ENCODE peak calls at places on chromosomes 7 and 10, in seven cellular contexts. X is mesendoderm, D is neuronal stem cell, H is H9, R is IMR-90, F is H1, C is mesenchymal stem cell. B is an unnamed sample.

GRCh38 chr10:116329153-116329552 is 4.9 kb downstream of the CCDC172 start:
- DNase-seq in F (no peak), R (no peak), C (no peak), X (no peak), H (no peak), D (no peak), B (no peak)

GRCh38 chr7:31448649-31449048 is 65.2 kb upstream of the ITPRID1 start:
- DNase-seq in C (no peak), F (no peak), D (no peak), H (no peak), R (no peak), X (no peak), B (no peak)

GRCh38 chr10:52951819-52952218 is 179.2 kb upstream of the MBL2 start:
- DNase-seq in C (peak; percentile 60), F (peak; percentile 74), H (peak; percentile 82), R (peak; percentile 57), X (peak; percentile 92), D (peak; percentile 24), B (peak; percentile 62)

GRCh38 chr7:76430211-76430610 is 5.5 kb downstream of the ZP3 start:
- DNase-seq in D (no peak), X (no peak), R (no peak), H (no peak), F (no peak), C (no peak), B (no peak)

GRCh38 chr10:78365711-78366110 is 332.0 kb downstream of the RPS24 start:
- DNase-seq in H (no peak), X (peak; percentile 75), C (peak; percentile 65), F (no peak), D (no peak), R (peak; percentile 16), B (no peak)

GRCh38 chr10:46224414-46224682 is 62.4 kb upstream of the ANTXRL start:
- DNase-seq in F (no peak), C (no peak), X (no peak), H (no peak), R (no peak), D (no peak), B (no peak)

GRCh38 chr7:57343901-57344622 is 105.9 kb upstream of the ZNF716 start:
- DNase-seq in X (no peak), D (no peak), R (no peak), F (no peak), C (no peak), H (no peak), B (no peak)

GRCh38 chr10:90849956-90850749 is 7.7 kb downstream of the HTR7 start:
- DNase-seq in H (no peak), R (peak; percentile 18), D (no peak), C (no peak), F (no peak), X (no peak), B (no peak)

GRCh38 chr10:91340613-91341362 is 69.4 kb upstream of the HECTD2 start:
- DNase-seq in D (no peak), H (no peak), R (peak; percentile 94), F (no peak), C (peak; percentile 90), X (no peak), B (no peak)

GRCh38 chr10:59098387-59098786 is 78.1 kb upstream of the PHYHIPL start:
- DNase-seq in C (peak; percentile 70), H (no peak), X (no peak), R (peak; percentile 65), D (no peak), F (no peak), B (peak; percentile 3)

GRCh38 chr10:75648854-75649253 is 217.4 kb downstream of the LRMDA start:
- DNase-seq in D (no peak), C (no peak), X (no peak), F (no peak), H (no peak), R (no peak), B (no peak)

GRCh38 chr7:12769464-12769863 is 82.0 kb downstream of the ARL4A start:
- DNase-seq in R (peak; percentile 34), D (no peak), H (no peak), F (no peak), X (no peak), C (no peak), B (peak; percentile 4)

GRCh38 chr10:95394161-95394880 is 103.5 kb upstream of the PDLIM1 start:
- DNase-seq in X (peak; percentile 63), R (no peak), F (no peak), C (no peak), H (peak; percentile 24), D (no peak), B (peak; percentile 98)

DNA sequence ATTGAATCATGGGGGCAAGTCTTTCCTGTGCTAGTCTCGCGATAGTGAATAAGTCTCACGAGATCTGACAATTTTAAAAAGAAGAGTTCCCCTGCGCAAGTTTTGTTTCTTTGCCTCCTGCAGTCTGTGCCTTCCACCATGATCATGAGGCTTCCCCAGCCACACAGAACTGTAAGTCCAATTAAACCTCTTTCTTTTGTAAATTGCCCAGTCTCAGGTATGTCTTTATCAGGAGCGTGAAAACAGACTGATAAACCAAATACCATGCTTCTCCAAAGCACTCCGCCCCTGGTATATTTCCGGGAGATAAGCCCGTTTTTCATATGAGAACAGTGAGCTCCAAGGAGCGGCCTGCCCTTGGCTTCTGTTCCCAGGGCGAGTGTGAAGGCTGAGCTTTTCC is 118.9 kb downstream of the EVX1 start:
- DNase-seq in H (no peak), C (no peak), D (no peak), X (peak; percentile 88), R (no peak), F (no peak), B (no peak)
- H2BK120ac ChIP-seq in H (no peak overlapping the region), C (no peak overlapping the region), D (no peak overlapping the region), X (peak overlapping the region; percentile 78), R (no peak overlapping the region), F (no peak overlapping the region), B (no peak overlapping the region)

GRCh38 chr7:6380310-6381095 is 67.3 kb downstream of the DAGLB start:
- DNase-seq in F (no peak), X (no peak), D (no peak), C (no peak), R (no peak), H (no peak), B (no peak)
- H3K18ac ChIP-seq in F (no peak overlapping the region), X (no peak overlapping the region), D (no peak overlapping the region), C (no peak overlapping the region), R (no peak overlapping the region), H (no peak overlapping the region), B (no peak overlapping the region)

GRCh38 chr10:71431945-71432905 is 35.5 kb downstream of the CDH23 start:
- DNase-seq in R (no peak), C (no peak), H (peak; percentile 55), D (no peak), X (peak; percentile 25), F (no peak), B (no peak)
- H4K8ac ChIP-seq in R (no peak overlapping the region), C (no peak overlapping the region), H (no peak overlapping the region), D (no peak overlapping the region), X (no peak overlapping the region), F (peak overlapping the region; percentile 35), B (no peak overlapping the region)

GRCh38 chr10:71660313-71660712 is 59.3 kb downstream of the C10orf105 start:
- DNase-seq in C (no peak), D (no peak), X (no peak), R (no peak), H (no peak), F (no peak), B (no peak)
- H2BK120ac ChIP-seq in C (no peak overlapping the region), D (no peak overlapping the region), X (no peak overlapping the region), R (no peak overlapping the region), H (no peak overlapping the region), F (no peak overlapping the region), B (no peak overlapping the region)